ENCODE peak calls at places on chromosomes 4 and X, in six cellular contexts. G is fibroblast of lung, A is Peyer's patch, D is A549, B is cardiac fibroblast, Q is AG04450. J is an unnamed sample.
A peak's percentile ranks its signal among the peaks of the same experiment; 100 is the strongest.

GRCh38 chr4:23290656-23291055 is 597.9 kb downstream of the GBA3 start:
- DNase-seq in G (no peak), A (no peak), D (no peak), B (peak; percentile 10), Q (no peak), J (no peak)

GRCh38 chr4:185874516-185875230 is 62.7 kb upstream of the SORBS2 start:
- DNase-seq in G (peak; percentile 68), A (no peak), D (peak; percentile 15), B (peak; percentile 66), Q (peak; percentile 7), J (no peak)

GRCh38 chrX:65034641-65035450 is 58.6 kb upstream of the ZC4H2 start:
- DNase-seq in G (peak; percentile 78), A (peak; percentile 90), D (peak; percentile 25), B (peak; percentile 67), Q (no peak), J (peak; percentile 27)

GRCh38 chrX:130049821-130050220 is 60.5 kb downstream of the ELF4 start:
- DNase-seq in G (no peak), A (no peak), D (no peak), B (no peak), Q (no peak), J (no peak)

GRCh38 chrX:9342581-9343051 is 122.2 kb upstream of the TBL1X start:
- DNase-seq in G (peak; percentile 91), A (peak; percentile 82), D (peak; percentile 84), B (peak; percentile 86), Q (no peak), J (no peak)

GRCh38 chrX:85111347-85111746 is 107.7 kb downstream of the APOOL start:
- DNase-seq in G (peak; percentile 15), A (peak; percentile 50), D (no peak), B (peak; percentile 25), Q (no peak), J (no peak)

GRCh38 chrX:119062750-119063374 is 9.9 kb upstream of the CT47C1 start:
- DNase-seq in G (peak; percentile 2), A (no peak), D (no peak), B (peak; percentile 5), Q (no peak), J (no peak)

GRCh38 chr4:25663778-25664177 is 8.1 kb downstream of the SLC34A2 start:
- DNase-seq in G (no peak), A (no peak), D (no peak), B (no peak), Q (no peak), J (no peak)

GRCh38 chrX:1592863-1593201 is 1.4 kb downstream of the AKAP17A start:
- DNase-seq in G (no peak), A (no peak), D (no peak), B (no peak), Q (no peak), J (no peak)

GRCh38 chr4:174604198-174604597 is 81.9 kb upstream of the HPGD start:
- DNase-seq in G (peak; percentile 27), A (no peak), D (no peak), B (peak; percentile 63), Q (no peak), J (peak; percentile 11)

GRCh38 chrX:16868920-16869319 is 1.2 kb downstream of the RBBP7 start:
- DNase-seq in G (no peak), A (no peak), D (no peak), B (no peak), Q (no peak), J (no peak)

GRCh38 chr4:67393699-67394281 is 151.5 kb downstream of the CENPC start:
- DNase-seq in G (peak; percentile 55), A (no peak), D (peak; percentile 5), B (peak; percentile 64), Q (peak; percentile 16), J (peak; percentile 7)

GRCh38 chr4:185950891-185951290 is 118.1 kb upstream of the TLR3 start:
- DNase-seq in G (no peak), A (no peak), D (no peak), B (peak; percentile 87), Q (no peak), J (no peak)

GRCh38 chr4:115370012-115370411 is 256.6 kb upstream of the NDST4 start:
- DNase-seq in G (no peak), A (no peak), D (no peak), B (no peak), Q (no peak), J (no peak)

GRCh38 chrX:22634751-22635150 is 362.0 kb downstream of the CBLL2 start:
- DNase-seq in G (no peak), A (no peak), D (no peak), B (peak; percentile 9), Q (no peak), J (no peak)

GRCh38 chr4:168483786-168484185 is 3.5 kb upstream of the DDX60L start:
- DNase-seq in G (no peak), A (no peak), D (no peak), B (peak; percentile 85), Q (no peak), J (peak; percentile 61)

GRCh38 chrX:71910526-71911022 is at the start of gene NHSL2:
- DNase-seq in G (no peak), A (no peak), D (no peak), B (no peak), Q (no peak), J (no peak)

GRCh38 chr4:31114821-31115220 is 394.7 kb downstream of the PCDH7 start:
- DNase-seq in G (no peak), A (no peak), D (no peak), B (no peak), Q (no peak), J (no peak)

GRCh38 chrX:67104982-67105757 is 438.7 kb upstream of the AR start:
- DNase-seq in G (no peak), A (peak; percentile 46), D (no peak), B (no peak), Q (no peak), J (no peak)

GRCh38 chr4:110467400-110467799 is 8.6 kb upstream of the ENPEP start:
- DNase-seq in G (no peak), A (no peak), D (no peak), B (no peak), Q (no peak), J (no peak)

GRCh38 chr4:106816501-106816900 is 219.6 kb downstream of the DKK2 start:
- DNase-seq in G (no peak), A (no peak), D (no peak), B (peak; percentile 56), Q (no peak), J (peak; percentile 55)

GRCh38 chr4:25280210-25280609 is 32.4 kb upstream of the ZCCHC4 start:
- DNase-seq in G (no peak), A (no peak), D (no peak), B (no peak), Q (no peak), J (no peak)

GRCh38 chrX:55326985-55327384 is 62.3 kb upstream of the PAGE3 start:
- DNase-seq in G (no peak), A (no peak), D (no peak), B (no peak), Q (no peak), J (no peak)

GRCh38 chrX:46967547-46967946 is 55.3 kb downstream of the JADE3 start:
- DNase-seq in G (no peak), A (peak; percentile 50), D (no peak), B (no peak), Q (no peak), J (no peak)

GRCh38 chrX:56797966-56798711 is 69.1 kb downstream of the NBDY start:
- DNase-seq in G (peak; percentile 28), A (no peak), D (no peak), B (peak; percentile 7), Q (no peak), J (no peak)

DNA sequence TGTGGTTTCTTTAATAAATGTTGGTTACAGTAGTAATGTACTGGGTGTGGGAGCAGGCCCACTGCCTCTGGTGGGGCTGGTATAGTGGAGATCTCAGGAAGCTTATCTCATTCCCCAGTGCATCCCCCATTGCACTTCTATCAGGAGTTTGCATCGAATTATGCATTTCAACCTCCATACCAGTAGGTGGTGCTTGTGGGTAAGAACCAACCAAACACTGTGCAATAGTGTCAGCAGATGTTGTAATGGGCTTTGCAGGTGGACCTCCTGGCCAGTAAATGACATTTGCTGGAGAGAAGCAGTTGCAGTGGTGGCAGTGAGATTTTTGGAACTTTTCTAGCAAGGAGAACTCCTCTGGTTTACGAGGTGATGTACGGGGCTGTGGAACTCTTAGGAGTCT is 150.6 kb downstream of the POU3F4 start:
- DNase-seq in G (no peak), A (no peak), D (peak; percentile 1), B (no peak), Q (no peak), J (no peak)
- TF ChIP-seq CTCF in G (no peak), A (no peak), D (no peak), B (no peak), Q (no peak), J (peak; percentile 18)

GRCh38 chr4:83062748-83063147 is 27.8 kb downstream of the COPS4 start:
- DNase-seq in G (no peak), A (no peak), D (no peak), B (no peak), Q (no peak), J (no peak)
- H3K4me3 ChIP-seq in G (no peak overlapping the region), A (no peak overlapping the region), D (no peak overlapping the region), B (no peak overlapping the region), Q (no peak overlapping the region), J (no peak overlapping the region)

GRCh38 chrX:147550217-147550616 is 361.5 kb upstream of the FMR1 start:
- DNase-seq in G (no peak), A (no peak), D (no peak), B (no peak), Q (no peak), J (no peak)
- TF ChIP-seq CTCF in G (no peak), A (no peak), D (no peak), B (no peak), Q (no peak), J (no peak)

GRCh38 chr4:48591372-48591771 is 101.3 kb downstream of the ZAR1 start:
- DNase-seq in G (no peak), A (no peak), D (no peak), B (no peak), Q (no peak), J (no peak)

GRCh38 chr4:48588230-48588943 is 98.3 kb downstream of the ZAR1 start:
- DNase-seq in G (no peak), A (no peak), D (no peak), B (no peak), Q (no peak), J (no peak)

GRCh38 chr4:48596336-48596735 is 106.3 kb downstream of the ZAR1 start:
- DNase-seq in G (no peak), A (no peak), D (no peak), B (peak; percentile 36), Q (no peak), J (no peak)

GRCh38 chr4:48590884-48591283 is 100.8 kb downstream of the ZAR1 start:
- DNase-seq in G (no peak), A (no peak), D (no peak), B (no peak), Q (no peak), J (no peak)

GRCh38 chr4:48594185-48594584 is 104.1 kb downstream of the ZAR1 start:
- DNase-seq in G (no peak), A (no peak), D (no peak), B (peak; percentile 41), Q (no peak), J (no peak)
- H3K4me3 ChIP-seq in G (no peak overlapping the region), A (no peak overlapping the region), D (no peak overlapping the region), B (no peak overlapping the region), Q (no peak overlapping the region), J (no peak overlapping the region)

GRCh38 chrX:78024349-78025108 is 55.1 kb upstream of the PGAM4 start:
- DNase-seq in G (peak; percentile 26), A (peak; percentile 57), D (peak; percentile 18), B (peak; percentile 56), Q (no peak), J (no peak)
- TF ChIP-seq CTCF in G (peak; percentile 58), A (peak; percentile 61), D (peak; percentile 65), B (peak; percentile 60), Q (peak; percentile 51), J (peak; percentile 64)